ENCODE peak calls at places on chromosomes 11 and 22, in nine cellular contexts. X is GM20000; K is right lobe of liver; D is HFF-Myc; Y is NCI-H1930; L is stimulated activated CD4-positive, alpha-beta T cell treated with anti-CD3 and anti-CD28 coated beads, Interleukin-12 subunit alpha, Interleukin-12 subunit beta, amount 100 ng/mL, for 24 hours; A is A549; B is GM12865; T is cardiac muscle cell. V is an unnamed sample.

GRCh38 chr22:17815703-17816254 is 41.5 kb upstream of the BID start:
- DNase-seq in B (no peak), D (no peak), L (no peak), X (no peak), K (no peak), A (no peak), T (no peak), Y (no peak), V (no peak)

GRCh38 chr11:120197254-120197891 is 13.5 kb upstream of the OAF start:
- DNase-seq in Y (no peak), K (peak; percentile 40), D (no peak), A (no peak), B (no peak), T (no peak), L (no peak), X (no peak), V (no peak)

GRCh38 chr22:19598054-19598855 is 74.0 kb upstream of the CLDN5 start:
- DNase-seq in A (no peak), L (no peak), T (no peak), X (peak; percentile 5), K (peak; percentile 87), D (no peak), Y (no peak), B (no peak), V (no peak)

GRCh38 chr11:3947084-3947483 is 91.6 kb downstream of the STIM1 start:
- DNase-seq in X (peak; percentile 33), D (no peak), L (no peak), K (no peak), Y (no peak), B (peak; percentile 86), T (peak; percentile 80), A (no peak), V (peak; percentile 79)

GRCh38 chr11:62974848-62975522 is 9.8 kb downstream of the SLC22A6 start:
- DNase-seq in X (peak; percentile 34), Y (no peak), A (peak; percentile 38), K (no peak), B (peak; percentile 11), D (peak; percentile 17), L (no peak), T (peak; percentile 88), V (peak; percentile 84)

GRCh38 chr11:87722756-87723599 is 452.3 kb downstream of the RAB38 start:
- DNase-seq in Y (no peak), B (peak; percentile 47), K (no peak), D (no peak), T (peak; percentile 11), L (no peak), A (peak; percentile 23), X (peak; percentile 6), V (peak; percentile 26)

GRCh38 chr11:47863189-47863892 is 15.2 kb upstream of the NUP160 start:
- DNase-seq in A (no peak), T (no peak), B (peak; percentile 60), D (peak; percentile 97), K (no peak), L (no peak), Y (no peak), X (no peak), V (peak; percentile 11)

GRCh38 chr11:44811841-44812448 is 85.2 kb downstream of the TSPAN18 start:
- DNase-seq in A (no peak), T (no peak), X (no peak), B (no peak), Y (no peak), L (no peak), K (no peak), D (no peak), V (no peak)

GRCh38 chr22:43900206-43900605 is 8.4 kb upstream of the PNPLA5 start:
- DNase-seq in D (no peak), Y (no peak), A (no peak), K (no peak), L (no peak), T (no peak), X (no peak), B (no peak), V (no peak)

GRCh38 chr11:11574373-11574772 is 47.4 kb downstream of the GALNT18 start:
- DNase-seq in L (no peak), D (no peak), A (no peak), T (no peak), X (no peak), B (no peak), Y (no peak), K (no peak), V (no peak)

GRCh38 chr11:2746401-2747230 is 46.8 kb upstream of the KCNQ1OT1 start:
- DNase-seq in T (no peak), A (no peak), Y (no peak), D (no peak), B (no peak), L (no peak), X (no peak), K (peak; percentile 40), V (no peak)

GRCh38 chr11:75577198-75577597 is 15.1 kb downstream of the SERPINH1 start:
- DNase-seq in A (peak; percentile 37), D (no peak), T (peak; percentile 55), L (no peak), K (peak; percentile 55), X (peak; percentile 60), Y (no peak), B (no peak), V (peak; percentile 36)

GRCh38 chr11:34490304-34490703 is 23.3 kb downstream of the ELF5 start:
- DNase-seq in D (no peak), B (no peak), K (no peak), L (no peak), X (no peak), Y (no peak), A (no peak), T (no peak), V (no peak)

GRCh38 chr11:45745065-45745811 is 59.7 kb upstream of the SLC35C1 start:
- DNase-seq in K (no peak), L (no peak), T (peak; percentile 46), B (no peak), X (no peak), A (no peak), D (no peak), Y (no peak), V (no peak)

GRCh38 chr11:82906236-82906635 is 4.7 kb downstream of the DDIAS start:
- DNase-seq in D (no peak), L (no peak), B (no peak), T (peak; percentile 59), X (no peak), Y (peak; percentile 27), K (no peak), A (peak; percentile 12), V (no peak)

GRCh38 chr11:131977854-131978253 is 607.4 kb downstream of the NTM start:
- DNase-seq in Y (no peak), B (no peak), K (no peak), L (no peak), D (no peak), A (no peak), T (no peak), X (no peak), V (no peak)

GRCh38 chr11:128604723-128605122 is 17.4 kb upstream of the ETS1 start:
- DNase-seq in D (no peak), X (no peak), A (no peak), T (no peak), L (no peak), Y (no peak), K (no peak), B (no peak), V (no peak)

GRCh38 chr22:29690481-29690880 is 29.3 kb upstream of the CABP7 start:
- DNase-seq in X (no peak), L (no peak), K (no peak), D (no peak), B (no peak), A (no peak), T (no peak), Y (no peak), V (no peak)

GRCh38 chr11:123083623-123084029 is 21.7 kb upstream of the HSPA8 start:
- DNase-seq in X (no peak), B (no peak), A (peak; percentile 88), D (peak; percentile 99), K (peak; percentile 60), Y (no peak), L (no peak), T (peak; percentile 23), V (peak; percentile 83)

GRCh38 chr11:124829986-124830385 is 29.8 kb upstream of the MSANTD2 start:
- DNase-seq in K (no peak), B (no peak), L (no peak), X (no peak), T (no peak), A (no peak), D (no peak), Y (no peak), V (no peak)

GRCh38 chr22:43482310-43482625 is 70.5 kb downstream of the MPPED1 start:
- DNase-seq in T (no peak), X (no peak), L (no peak), B (no peak), A (no peak), K (no peak), Y (no peak), D (no peak), V (peak; percentile 14)

GRCh38 chr11:45597116-45597515 is 68.3 kb downstream of the CHST1 start:
- DNase-seq in T (no peak), A (no peak), Y (no peak), D (no peak), K (no peak), B (no peak), L (no peak), X (no peak), V (no peak)

GRCh38 chr22:46517255-46517761 is 20.1 kb downstream of the CELSR1 start:
- DNase-seq in Y (no peak), L (no peak), A (no peak), T (no peak), D (no peak), K (peak; percentile 58), X (no peak), B (no peak), V (no peak)

GRCh38 chr11:26700536-26701235 is 21.2 kb downstream of the SLC5A12 start:
- DNase-seq in K (no peak), T (no peak), B (no peak), A (no peak), D (no peak), L (no peak), X (no peak), Y (no peak), V (no peak)

GRCh38 chr11:69442807-69443137 is 38.7 kb upstream of the LINC01488 start:
- DNase-seq in L (no peak), Y (no peak), A (no peak), D (peak; percentile 51), K (peak; percentile 64), T (no peak), B (no peak), X (no peak), V (no peak)

GRCh38 chr11:10622957-10623787 is 54.7 kb upstream of the LYVE1 start:
- DNase-seq in K (no peak), A (no peak), D (no peak), X (no peak), T (no peak), L (no peak), B (peak; percentile 19), Y (no peak), V (peak; percentile 70)

GRCh38 chr22:33654173-33654890 is 265.9 kb downstream of the LARGE1 start:
- DNase-seq in T (no peak), A (no peak), K (no peak), L (no peak), D (no peak), X (no peak), Y (no peak), B (no peak), V (no peak)

GRCh38 chr11:75813126-75813525 is 1.9 kb upstream of the UVRAG start:
- DNase-seq in A (no peak), X (no peak), T (no peak), Y (no peak), B (peak; percentile 76), D (no peak), K (no peak), L (no peak), V (no peak)

GRCh38 chr11:6389921-6390717 is at the start of gene SMPD1:
- DNase-seq in X (peak; percentile 97), B (peak; percentile 95), L (peak; percentile 86), D (peak; percentile 53), Y (peak; percentile 69), T (peak; percentile 93), A (peak; percentile 82), K (peak; percentile 97), V (peak; percentile 90)

GRCh38 chr22:20514658-20515406 is 7.4 kb downstream of the MED15 start:
- DNase-seq in B (no peak), Y (no peak), A (peak; percentile 31), K (peak; percentile 18), D (no peak), T (no peak), X (no peak), L (no peak), V (no peak)

GRCh38 chr11:68164437-68164836 is 43.2 kb upstream of the CHKA start:
- DNase-seq in Y (no peak), D (no peak), K (no peak), T (no peak), A (no peak), X (no peak), L (no peak), B (no peak), V (no peak)